ENCODE peak calls at places on chromosomes 2 and 18, in five cellular contexts. S is Panc1, W is HFF-Myc, A is type B pancreatic cell, V is HuH-7.5. Y is an unnamed sample.

GRCh38 chr2:108607706-108608301 is 73.5 kb downstream of the LIMS1 start:
- DNase-seq in S (no peak), W (no peak), A (no peak), V (no peak), Y (no peak)

GRCh38 chr18:79642626-79643025 is 37.0 kb upstream of the CTDP1 start:
- DNase-seq in S (no peak), W (no peak), A (no peak), V (no peak), Y (no peak)

GRCh38 chr2:567865-568638 is 109.2 kb downstream of the TMEM18 start:
- DNase-seq in S (peak), W (peak), A (no peak), V (no peak), Y (no peak)

GRCh38 chr2:237689569-237690131 is 62.3 kb downstream of the LRRFIP1 start:
- DNase-seq in S (no peak), W (no peak), A (no peak), V (no peak), Y (no peak)

GRCh38 chr18:73563345-73563744 is 584.3 kb downstream of the FBXO15 start:
- DNase-seq in S (no peak), W (peak), A (no peak), V (no peak), Y (no peak)

GRCh38 chr2:98487806-98488189 is 43.1 kb downstream of the INPP4A start:
- DNase-seq in S (peak), W (no peak), A (no peak), V (no peak), Y (peak)

GRCh38 chr2:38122344-38122743 is 46.4 kb upstream of the CYP1B1 start:
- DNase-seq in S (no peak), W (no peak), A (no peak), V (no peak), Y (no peak)

GRCh38 chr2:188079176-188079575 is 212.5 kb upstream of the GULP1 start:
- DNase-seq in S (no peak), W (peak), A (no peak), V (no peak), Y (no peak)

GRCh38 chr2:38074047-38074774 is 1.7 kb downstream of the CYP1B1 start:
- DNase-seq in S (no peak), W (no peak), A (no peak), V (no peak), Y (no peak)

GRCh38 chr2:229888031-229888430 is 33.8 kb downstream of the TRIP12 start:
- DNase-seq in S (no peak), W (no peak), A (no peak), V (no peak), Y (no peak)

GRCh38 chr2:237666606-237667005 is 39.2 kb downstream of the LRRFIP1 start:
- DNase-seq in S (no peak), W (no peak), A (no peak), V (no peak), Y (no peak)

GRCh38 chr2:228180126-228181097 is 1.1 kb downstream of the SPHKAP start:
- DNase-seq in S (no peak), W (no peak), A (no peak), V (no peak), Y (no peak)

GRCh38 chr2:177325554-177325953 is 61.0 kb upstream of the NFE2L2 start:
- DNase-seq in S (no peak), W (no peak), A (no peak), V (no peak), Y (no peak)

GRCh38 chr2:145258903-145259579 is 739.1 kb upstream of the ZEB2 start:
- DNase-seq in S (no peak), W (no peak), A (no peak), V (no peak), Y (no peak)

GRCh38 chr2:15941483-15941853 is 1.1 kb downstream of the MYCN start:
- DNase-seq in S (no peak), W (no peak), A (no peak), V (peak), Y (no peak)

GRCh38 chr2:31168291-31168690 is 30.1 kb upstream of the GALNT14 start:
- DNase-seq in S (no peak), W (no peak), A (no peak), V (no peak), Y (no peak)

GRCh38 chr2:121244616-121245015 is 40.4 kb downstream of the TFCP2L1 start:
- DNase-seq in S (no peak), W (no peak), A (no peak), V (no peak), Y (no peak)

GRCh38 chr2:216649573-216649972 is 16.4 kb downstream of the IGFBP2 start:
- DNase-seq in S (no peak), W (no peak), A (no peak), V (no peak), Y (no peak)